ENCODE peak calls at places on chromosome 1, in four cellular contexts. T, K, D and V are unnamed samples.

GRCh38 chr1:60052634-60053033 is 20.9 kb downstream of the C1orf87 start:
- DNase-seq in T (no peak), K (no peak), D (no peak), V (no peak)

GRCh38 chr1:206893380-206893779 is 3.9 kb upstream of the IL24 start:
- DNase-seq in D (no peak), T (no peak), K (no peak), V (no peak)

GRCh38 chr1:157092831-157093230 is 6.8 kb downstream of the ETV3L start:
- DNase-seq in T (peak; percentile 24), D (no peak), K (no peak), V (no peak)

GRCh38 chr1:47794530-47794929 is 202.7 kb downstream of the TRABD2B start:
- DNase-seq in T (no peak), K (no peak), D (no peak), V (no peak)

GRCh38 chr1:57307382-57307781 is 116.5 kb downstream of the DAB1 start:
- DNase-seq in T (no peak), D (no peak), K (peak; percentile 48), V (no peak)

GRCh38 chr1:204079608-204079999 is 6.7 kb downstream of the SOX13 start:
- DNase-seq in K (no peak), D (no peak), T (no peak), V (no peak)

GRCh38 chr1:178494569-178494971 is 2.2 kb downstream of the CLEC20A start:
- DNase-seq in D (no peak), K (no peak), T (no peak), V (no peak)

GRCh38 chr1:98103617-98104284 is 182.9 kb upstream of the DPYD start:
- DNase-seq in D (no peak), K (no peak), T (no peak), V (no peak)

GRCh38 chr1:108913105-108913948 is 36.5 kb downstream of the GPSM2 start:
- DNase-seq in K (no peak), D (no peak), T (no peak), V (no peak)

GRCh38 chr1:239662950-239663349 is 276.6 kb downstream of the CHRM3 start:
- DNase-seq in K (no peak), T (no peak), D (no peak), V (no peak)